ENCODE peak calls at places on chromosomes 2 and 18, in seven cellular contexts. B is adrenal gland, C is IMR-90, W is transverse colon, M is sigmoid colon, Z is ovary, L is K562. K is an unnamed sample.

GRCh38 chr2:144111443-144111842 is 408.5 kb downstream of the ZEB2 start:
- DNase-seq in M (no peak), L (no peak), C (peak), W (no peak), B (peak), Z (no peak), K (no peak)

GRCh38 chr2:32009479-32010256 is 1.1 kb downstream of the MEMO1 start:
- DNase-seq in M (peak), C (no peak), W (peak), L (peak), Z (peak), B (peak), K (peak)

GRCh38 chr2:29767606-29768335 is 153.6 kb downstream of the ALK start:
- DNase-seq in C (no peak), L (no peak), B (no peak), Z (no peak), W (no peak), M (no peak), K (no peak)

GRCh38 chr2:184877909-184878308 is 279.6 kb downstream of the ZNF804A start:
- DNase-seq in Z (no peak), B (no peak), M (no peak), L (no peak), C (no peak), W (no peak), K (no peak)

GRCh38 chr2:27762951-27763906 is 8.3 kb upstream of the MRPL33 start:
- DNase-seq in Z (no peak), C (peak), L (no peak), M (no peak), B (no peak), W (no peak), K (no peak)

GRCh38 chr18:54774423-54774822 is 53.9 kb upstream of the RAB27B start:
- DNase-seq in B (no peak), M (no peak), L (no peak), C (peak), Z (no peak), W (no peak), K (no peak)

GRCh38 chr2:23563673-23564617 is 179.0 kb downstream of the KLHL29 start:
- DNase-seq in L (no peak), C (peak), M (peak), W (peak), Z (peak), B (no peak), K (no peak)

GRCh38 chr2:40395169-40396023 is 56.5 kb downstream of the SLC8A1 start:
- DNase-seq in L (no peak), Z (no peak), W (no peak), B (no peak), C (no peak), M (no peak), K (no peak)

GRCh38 chr18:44601447-44601846 is 79.2 kb upstream of the SETBP1 start:
- DNase-seq in M (no peak), L (no peak), C (peak), Z (no peak), B (no peak), W (no peak), K (no peak)

GRCh38 chr2:100278986-100279385 is 43.3 kb downstream of the LONRF2 start:
- DNase-seq in M (no peak), Z (peak), B (no peak), W (no peak), L (peak), C (no peak), K (peak)

GRCh38 chr2:43452318-43452731 is 143.5 kb downstream of the THADA start:
- DNase-seq in C (no peak), L (no peak), W (no peak), M (no peak), Z (no peak), B (no peak), K (no peak)

GRCh38 chr2:187215576-187216240 is 232.3 kb downstream of the CALCRL start:
- DNase-seq in Z (no peak), M (no peak), W (no peak), B (no peak), L (no peak), C (no peak), K (no peak)

GRCh38 chr2:159227467-159227866 is 59.0 kb downstream of the WDSUB1 start:
- DNase-seq in W (no peak), M (no peak), L (no peak), C (no peak), Z (no peak), B (no peak), K (no peak)

GRCh38 chr2:14543284-14543683 is 89.2 kb upstream of the LRATD1 start:
- DNase-seq in B (no peak), W (no peak), Z (no peak), M (no peak), C (peak), L (no peak), K (no peak)

GRCh38 chr18:8978394-8978793 is 124.1 kb upstream of the NDUFV2 start:
- DNase-seq in B (no peak), W (no peak), L (no peak), M (no peak), C (no peak), Z (no peak), K (no peak)

GRCh38 chr18:34947711-34948125 is 93.5 kb upstream of the MAPRE2 start:
- DNase-seq in B (no peak), Z (no peak), M (no peak), C (peak), L (no peak), W (no peak), K (no peak)

GRCh38 chr18:23495723-23496440 is 7.4 kb upstream of the RMC1 start:
- DNase-seq in B (no peak), M (no peak), W (peak), L (no peak), Z (no peak), C (no peak), K (no peak)

GRCh38 chr2:219997341-219997851 is 370.0 kb downstream of the SLC4A3 start:
- DNase-seq in W (no peak), B (peak), L (peak), M (no peak), Z (peak), C (peak), K (peak)

GRCh38 chr2:25324905-25325592 is 16.7 kb downstream of the DNMT3A start:
- DNase-seq in C (peak), L (no peak), M (peak), Z (peak), W (no peak), B (peak), K (no peak)

GRCh38 chr2:110748489-110748867 is 16.1 kb downstream of the ACOXL start:
- DNase-seq in M (no peak), Z (no peak), L (no peak), W (peak), B (no peak), C (peak), K (peak)

GRCh38 chr18:63290456-63291200 is 28.9 kb downstream of the BCL2 start:
- DNase-seq in W (no peak), L (no peak), M (no peak), Z (no peak), C (no peak), B (no peak), K (no peak)

GRCh38 chr2:62407838-62408589 is 98.0 kb downstream of the TMEM17 start:
- DNase-seq in B (no peak), W (no peak), Z (peak), L (no peak), C (no peak), M (peak), K (no peak)

GRCh38 chr18:62339106-62339988 is 14.2 kb downstream of the TNFRSF11A start:
- DNase-seq in M (no peak), Z (no peak), C (peak), L (no peak), B (no peak), W (peak), K (peak)

GRCh38 chr18:48974304-48975220 is 23.8 kb upstream of the SMAD7 start:
- DNase-seq in B (peak), Z (peak), C (no peak), M (no peak), W (no peak), L (no peak), K (no peak)

GRCh38 chr18:48973731-48974130 is 23.0 kb upstream of the SMAD7 start:
- DNase-seq in B (no peak), M (no peak), C (peak), Z (no peak), W (peak), L (no peak), K (no peak)

GRCh38 chr18:48975817-48976649 is 25.3 kb upstream of the SMAD7 start:
- DNase-seq in M (no peak), Z (peak), L (peak), W (peak), C (peak), B (peak), K (peak)

GRCh38 chr18:48977914-48978313 is 27.1 kb upstream of the SMAD7 start:
- DNase-seq in L (no peak), M (no peak), C (no peak), Z (no peak), W (no peak), B (no peak), K (no peak)

GRCh38 chr18:48975221-48975816 is 24.6 kb upstream of the SMAD7 start:
- DNase-seq in Z (peak), B (no peak), W (no peak), L (no peak), C (no peak), M (no peak), K (no peak)
- TF ChIP-seq POLR2A in Z (no peak), B (peak), W (peak), L (no peak), C (no peak), M (no peak), K (no peak)

GRCh38 chr2:212157011-212157410 is 381.6 kb downstream of the ERBB4 start:
- DNase-seq in M (no peak), Z (no peak), B (no peak), C (peak), L (no peak), W (no peak), K (no peak)

GRCh38 chr2:212158081-212158480 is 380.5 kb downstream of the ERBB4 start:
- DNase-seq in W (no peak), Z (no peak), C (no peak), L (no peak), M (no peak), B (no peak), K (no peak)

GRCh38 chr2:212153923-212154322 is 384.7 kb downstream of the ERBB4 start:
- DNase-seq in Z (no peak), C (no peak), B (no peak), L (no peak), W (no peak), M (no peak), K (no peak)

GRCh38 chr2:212156114-212156513 is 382.5 kb downstream of the ERBB4 start:
- DNase-seq in C (no peak), Z (no peak), B (no peak), M (no peak), L (no peak), W (no peak), K (no peak)

GRCh38 chr2:212154392-212154791 is 384.2 kb downstream of the ERBB4 start:
- DNase-seq in W (no peak), B (no peak), M (no peak), C (no peak), Z (no peak), L (no peak), K (no peak)
- TF ChIP-seq POLR2A in W (no peak), B (no peak), M (no peak), C (no peak), Z (no peak), L (no peak), K (no peak)

GRCh38 chr2:134396493-134396892 is 142.6 kb downstream of the MGAT5 start:
- DNase-seq in B (no peak), W (peak), L (no peak), Z (no peak), M (no peak), C (no peak), K (no peak)

GRCh38 chr2:134395779-134396178 is 141.9 kb downstream of the MGAT5 start:
- DNase-seq in B (no peak), M (no peak), Z (no peak), L (no peak), W (no peak), C (no peak), K (peak)

GRCh38 chr2:134397146-134397896 is 143.4 kb downstream of the MGAT5 start:
- DNase-seq in L (no peak), C (no peak), B (no peak), W (no peak), M (no peak), Z (no peak), K (peak)

GRCh38 chr2:134399096-134399495 is 145.2 kb downstream of the MGAT5 start:
- DNase-seq in C (no peak), W (no peak), L (no peak), M (no peak), B (no peak), Z (no peak), K (peak)

DNA sequence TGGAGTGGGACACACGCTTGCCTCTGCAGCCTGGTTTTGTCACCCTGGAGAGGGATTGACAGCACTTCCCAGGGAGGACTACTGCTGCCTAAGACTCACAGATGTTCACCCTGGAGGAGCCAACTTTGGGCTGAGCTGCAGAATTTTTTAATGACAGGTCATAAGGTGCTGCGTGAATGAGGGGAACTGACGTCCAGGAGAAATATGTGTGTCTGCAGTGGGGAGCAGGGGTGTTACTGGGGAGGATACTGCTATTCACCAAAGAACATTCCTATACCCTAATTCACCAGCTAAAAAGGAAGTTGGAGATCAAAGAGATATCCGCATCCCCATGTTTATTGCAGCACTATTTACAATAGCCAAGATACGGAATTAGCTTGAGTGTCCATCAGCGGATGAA is 144.4 kb downstream of the MGAT5 start:
- DNase-seq in L (no peak), M (no peak), B (no peak), W (no peak), Z (no peak), C (peak), K (no peak)
- TF ChIP-seq POLR2A in L (no peak), M (no peak), B (no peak), W (no peak), Z (no peak), C (no peak), K (no peak)

GRCh38 chr18:7566587-7567486 is at the start of gene PTPRM:
- DNase-seq in Z (peak), C (peak), B (peak), M (peak), W (peak), L (peak), K (peak)
- TF ChIP-seq POLR2A in Z (peak), C (peak), B (peak), M (no peak), W (no peak), L (no peak), K (no peak)

DNA sequence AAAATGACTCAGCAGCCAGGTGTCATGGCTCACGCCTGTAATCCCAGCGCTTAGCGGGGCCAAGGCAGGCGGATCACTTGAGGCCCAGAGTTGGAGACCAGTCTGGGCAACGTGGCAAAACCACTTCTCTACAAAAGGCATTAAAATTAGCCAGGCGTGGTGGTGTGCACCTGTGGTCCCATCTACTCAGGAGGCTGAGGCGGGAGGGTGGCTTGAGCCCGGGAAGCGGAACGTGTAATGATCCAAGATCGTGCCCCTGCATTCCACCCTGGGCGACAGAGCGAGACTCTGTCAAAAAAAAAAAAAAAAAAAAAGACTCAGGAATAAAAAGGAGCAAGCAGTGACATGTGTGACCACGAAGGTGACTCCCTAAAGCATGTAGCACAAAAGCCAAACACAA is 50.1 kb upstream of the SALL3 start:
- DNase-seq in B (no peak), C (no peak), W (no peak), L (no peak), M (no peak), Z (no peak), K (no peak)
- TF ChIP-seq POLR2A in B (no peak), C (no peak), W (no peak), L (no peak), M (no peak), Z (no peak), K (no peak)

GRCh38 chr2:203038586-203038985 is 23.9 kb downstream of the NBEAL1 start:
- DNase-seq in Z (no peak), C (no peak), W (no peak), L (no peak), B (no peak), M (no peak), K (no peak)
- TF ChIP-seq POLR2A in Z (no peak), C (no peak), W (no peak), L (no peak), B (no peak), M (no peak), K (no peak)

GRCh38 chr18:45658756-45659155 is 43.5 kb downstream of the SLC14A2 start:
- DNase-seq in M (no peak), W (no peak), B (no peak), Z (no peak), L (no peak), C (peak), K (no peak)
- TF ChIP-seq POLR2A in M (no peak), W (no peak), B (no peak), Z (no peak), L (no peak), C (no peak), K (no peak)

K was measured in NB4.